ENCODE peak calls at places on chromosome 21, in six cellular contexts. V, K, Y, P, F and I are unnamed samples.

GRCh38 chr21:29194342-29194741 is 63.9 kb downstream of the MAP3K7CL start:
- DNase-seq in F (no peak), Y (no peak), P (no peak), V (no peak), K (no peak), I (no peak)

GRCh38 chr21:41926068-41926806 is 27.6 kb downstream of the C2CD2 start:
- DNase-seq in K (peak; percentile 61), P (no peak), V (no peak), Y (no peak), F (peak; percentile 24), I (no peak)

GRCh38 chr21:35426484-35426883 is 377.4 kb upstream of the RUNX1 start:
- DNase-seq in V (no peak), K (no peak), P (no peak), Y (no peak), F (no peak), I (no peak)

GRCh38 chr21:44822484-44823178 is 4.8 kb upstream of the SUMO3 start:
- DNase-seq in Y (no peak), F (no peak), K (no peak), P (peak; percentile 33), V (no peak), I (no peak)

GRCh38 chr21:15964181-15964855 is 234.5 kb downstream of the USP25 start:
- DNase-seq in F (no peak), K (no peak), P (no peak), Y (no peak), V (no peak), I (no peak)

GRCh38 chr21:17527240-17527639 is 14.4 kb downstream of the CXADR start:
- DNase-seq in K (peak; percentile 20), Y (no peak), P (no peak), V (no peak), F (no peak), I (no peak)

GRCh38 chr21:33027401-33028185 is 1.9 kb downstream of the OLIG2 start:
- DNase-seq in F (no peak), K (peak; percentile 36), P (no peak), Y (no peak), V (no peak), I (no peak)

GRCh38 chr21:33734326-33734725 is 92.0 kb downstream of the ITSN1 start:
- DNase-seq in P (no peak), V (no peak), F (no peak), K (no peak), Y (no peak), I (no peak)

GRCh38 chr21:29114765-29115164 is 15.7 kb upstream of the MAP3K7CL start:
- DNase-seq in Y (no peak), K (peak; percentile 43), P (peak; percentile 61), F (no peak), V (no peak), I (no peak)

GRCh38 chr21:46096596-46096981 is 1.3 kb upstream of the COL6A2 start:
- DNase-seq in K (no peak), P (no peak), V (no peak), Y (peak; percentile 75), F (no peak), I (no peak)

GRCh38 chr21:35294231-35294898 is 245.3 kb upstream of the RUNX1 start:
- DNase-seq in P (peak; percentile 65), K (no peak), Y (no peak), V (no peak), F (no peak), I (no peak)